ENCODE peak calls at places on chromosomes 16 and 17, in five cellular contexts. J is HS-5, G is MM.1S, T is cerebellar cortex, M is ACHN. Y is an unnamed sample.

GRCh38 chr16:68490829-68491575 is 42.7 kb upstream of the SMPD3 start:
- DNase-seq in J (peak), G (peak), T (peak), M (peak), Y (no peak)

GRCh38 chr17:78318407-78318806 is 41.5 kb downstream of the SOCS3 start:
- DNase-seq in J (no peak), G (no peak), T (no peak), M (no peak), Y (no peak)

GRCh38 chr16:50856991-50857390 is 115.1 kb downstream of the CYLD start:
- DNase-seq in J (no peak), G (no peak), T (no peak), M (no peak), Y (no peak)

GRCh38 chr17:83176272-83176955 is 97.0 kb downstream of the METRNL start:
- DNase-seq in J (no peak), G (no peak), T (no peak), M (no peak), Y (no peak)

GRCh38 chr17:28849281-28849680 is 5.5 kb upstream of the ERAL1 start:
- DNase-seq in J (no peak), G (no peak), T (no peak), M (peak), Y (no peak)

GRCh38 chr17:62780273-62780672 is 27.8 kb downstream of the MARCHF10 start:
- DNase-seq in J (no peak), G (no peak), T (no peak), M (no peak), Y (no peak)

GRCh38 chr16:87924041-87924851 is 12.1 kb downstream of the CA5A start:
- DNase-seq in J (no peak), G (no peak), T (peak), M (peak), Y (no peak)

GRCh38 chr16:84138824-84139627 is 6.0 kb downstream of the HSDL1 start:
- DNase-seq in J (no peak), G (peak), T (no peak), M (no peak), Y (no peak)

GRCh38 chr17:40178021-40178601 is 841 bp downstream of the RAPGEFL1 start:
- DNase-seq in J (no peak), G (no peak), T (no peak), M (no peak), Y (no peak)

GRCh38 chr16:9378876-9379275 is 287.4 kb downstream of the HAPSTR1 start:
- DNase-seq in J (no peak), G (no peak), T (no peak), M (no peak), Y (no peak)

GRCh38 chr16:75116081-75116910 is at the start of gene LDHD:
- DNase-seq in J (no peak), G (peak), T (peak), M (peak), Y (peak)

GRCh38 chr16:66515543-66516171 is 34.3 kb downstream of the TK2 start:
- DNase-seq in J (no peak), G (peak), T (no peak), M (peak), Y (no peak)

GRCh38 chr16:77611386-77611785 is 110.9 kb upstream of the NUDT7 start:
- DNase-seq in J (no peak), G (no peak), T (no peak), M (no peak), Y (no peak)

GRCh38 chr17:31004160-31004559 is 33.3 kb downstream of the RNF135 start:
- DNase-seq in J (no peak), G (no peak), T (no peak), M (no peak), Y (no peak)

GRCh38 chr17:6753006-6753445 is 2.8 kb upstream of the XAF1 start:
- DNase-seq in J (no peak), G (no peak), T (no peak), M (no peak), Y (no peak)

Y was measured in SK-N-DZ.